ENCODE peak calls at places on chromosomes 6 and 20, in ten cellular contexts. W, P, G, V, T, J, K, S, E and D are unnamed samples.

GRCh38 chr20:21640556-21640955 is 64.9 kb upstream of the PAX1 start:
- DNase-seq in E (peak; percentile 52), P (no peak), W (peak; percentile 24), K (no peak), G (no peak), T (no peak), J (no peak), V (peak; percentile 4), S (no peak), D (no peak)

GRCh38 chr6:70129341-70129740 is 173.5 kb downstream of the COL9A1 start:
- DNase-seq in K (no peak), S (no peak), V (no peak), T (no peak), W (no peak), G (no peak), E (no peak), J (no peak), P (no peak), D (no peak)

GRCh38 chr20:9301129-9302072 is 213.0 kb upstream of the LAMP5 start:
- DNase-seq in T (no peak), K (no peak), V (peak; percentile 6), E (peak; percentile 56), J (no peak), S (no peak), P (no peak), G (peak; percentile 55), W (peak; percentile 75), D (no peak)

GRCh38 chr20:56004611-56005388 is 519 bp downstream of the CBLN4 start:
- DNase-seq in S (no peak), K (no peak), J (no peak), V (no peak), P (no peak), E (no peak), G (no peak), W (no peak), T (no peak), D (no peak)

GRCh38 chr20:54172856-54173652 is 732 bp downstream of the CYP24A1 start:
- DNase-seq in K (no peak), W (peak; percentile 31), G (no peak), T (no peak), J (no peak), P (no peak), V (no peak), E (no peak), S (no peak), D (no peak)

GRCh38 chr6:154487367-154488275 is 22.9 kb downstream of the CNKSR3 start:
- DNase-seq in J (no peak), K (no peak), S (no peak), P (no peak), E (no peak), G (no peak), W (no peak), T (no peak), V (no peak), D (no peak)

GRCh38 chr20:36399147-36399968 is 93.2 kb downstream of the DLGAP4 start:
- DNase-seq in K (no peak), G (no peak), V (peak; percentile 91), W (peak; percentile 63), S (no peak), P (no peak), T (no peak), E (peak; percentile 57), J (no peak), D (no peak)

GRCh38 chr6:42010185-42010872 is 40.0 kb upstream of the TAF8 start:
- DNase-seq in E (no peak), G (no peak), T (no peak), V (no peak), S (no peak), W (no peak), K (no peak), J (no peak), P (no peak), D (no peak)

GRCh38 chr20:62400541-62400940 is 6.5 kb downstream of the CABLES2 start:
- DNase-seq in J (no peak), P (no peak), K (no peak), G (no peak), V (no peak), W (no peak), S (no peak), E (no peak), T (no peak), D (no peak)

GRCh38 chr6:87907521-87907920 is 140.1 kb upstream of the SPACA1 start:
- DNase-seq in E (no peak), S (no peak), K (no peak), J (no peak), G (peak; percentile 48), V (no peak), P (no peak), T (peak; percentile 63), W (peak; percentile 43), D (no peak)

GRCh38 chr6:170459451-170459850 is 93.7 kb downstream of the PSMB1 start:
- DNase-seq in W (peak; percentile 14), V (no peak), K (no peak), P (no peak), G (peak; percentile 57), J (no peak), E (no peak), T (peak; percentile 23), S (peak; percentile 31), D (no peak)

GRCh38 chr6:29547573-29547972 is 12.0 kb downstream of the UBD start:
- DNase-seq in W (no peak), P (no peak), G (no peak), S (no peak), T (no peak), V (no peak), J (no peak), E (no peak), K (no peak), D (no peak)

GRCh38 chr20:1083431-1084080 is 34.8 kb upstream of the PSMF1 start:
- DNase-seq in W (no peak), T (peak; percentile 9), E (no peak), V (no peak), S (no peak), K (no peak), G (no peak), P (no peak), J (no peak), D (no peak)

GRCh38 chr20:44056010-44056698 is 130.8 kb downstream of the JPH2 start:
- DNase-seq in S (peak; percentile 45), T (no peak), G (no peak), V (no peak), P (no peak), W (peak; percentile 34), E (peak; percentile 33), K (no peak), J (no peak), D (no peak)

GRCh38 chr6:136079701-136080565 is 170.2 kb downstream of the MTFR2 start:
- DNase-seq in G (no peak), S (no peak), W (no peak), P (no peak), J (no peak), V (no peak), T (no peak), E (no peak), K (no peak), D (no peak)

GRCh38 chr6:38510205-38510604 is 129.5 kb downstream of the BTBD9 start:
- DNase-seq in S (no peak), W (peak; percentile 66), E (no peak), K (no peak), T (no peak), G (peak; percentile 9), J (no peak), P (no peak), V (no peak), D (no peak)

GRCh38 chr20:3157817-3158216 is 1.8 kb downstream of the FASTKD5 start:
- DNase-seq in K (no peak), V (no peak), W (no peak), P (no peak), T (no peak), S (no peak), G (no peak), J (no peak), E (no peak), D (no peak)
- H3K4me3 ChIP-seq in K (peak overlapping the region; percentile 99), V (peak overlapping the region; percentile 98), W (peak overlapping the region; percentile 90), P (peak overlapping the region; percentile 100), T (peak overlapping the region; percentile 41), S (no peak overlapping the region), G (peak overlapping the region; percentile 43), J (no peak overlapping the region), E (no peak overlapping the region), D (peak overlapping the region; percentile 91)

DNA sequence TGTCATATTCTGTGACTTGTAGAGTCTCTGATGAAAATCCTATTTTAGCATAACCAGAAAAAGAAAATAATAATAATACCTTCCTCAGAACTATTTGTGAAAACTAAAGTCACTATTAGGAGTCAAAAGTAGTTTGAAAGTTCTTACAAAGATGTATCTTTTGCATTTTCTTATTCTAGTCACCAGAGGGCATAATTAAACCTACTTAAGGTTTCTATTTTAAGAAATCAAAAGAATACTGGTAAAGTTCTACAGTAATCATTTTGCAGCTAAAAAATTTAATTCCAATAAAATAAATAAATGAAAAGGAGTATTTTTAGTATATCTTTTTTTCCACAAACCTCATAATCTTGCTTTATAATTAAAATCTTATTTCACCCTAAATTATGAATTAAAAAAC is 28.0 kb upstream of the MCM9 start:
- DNase-seq in V (peak; percentile 7), P (no peak), S (no peak), E (no peak), W (peak; percentile 8), J (no peak), K (no peak), T (no peak), G (peak; percentile 41), D (no peak)
- TF ChIP-seq CTCF in V (no peak), P (peak; percentile 49), S (peak; percentile 21), E (peak; percentile 42), W (no peak), J (no peak), K (no peak), T (no peak), G (peak; percentile 35), D (no peak)

DNA sequence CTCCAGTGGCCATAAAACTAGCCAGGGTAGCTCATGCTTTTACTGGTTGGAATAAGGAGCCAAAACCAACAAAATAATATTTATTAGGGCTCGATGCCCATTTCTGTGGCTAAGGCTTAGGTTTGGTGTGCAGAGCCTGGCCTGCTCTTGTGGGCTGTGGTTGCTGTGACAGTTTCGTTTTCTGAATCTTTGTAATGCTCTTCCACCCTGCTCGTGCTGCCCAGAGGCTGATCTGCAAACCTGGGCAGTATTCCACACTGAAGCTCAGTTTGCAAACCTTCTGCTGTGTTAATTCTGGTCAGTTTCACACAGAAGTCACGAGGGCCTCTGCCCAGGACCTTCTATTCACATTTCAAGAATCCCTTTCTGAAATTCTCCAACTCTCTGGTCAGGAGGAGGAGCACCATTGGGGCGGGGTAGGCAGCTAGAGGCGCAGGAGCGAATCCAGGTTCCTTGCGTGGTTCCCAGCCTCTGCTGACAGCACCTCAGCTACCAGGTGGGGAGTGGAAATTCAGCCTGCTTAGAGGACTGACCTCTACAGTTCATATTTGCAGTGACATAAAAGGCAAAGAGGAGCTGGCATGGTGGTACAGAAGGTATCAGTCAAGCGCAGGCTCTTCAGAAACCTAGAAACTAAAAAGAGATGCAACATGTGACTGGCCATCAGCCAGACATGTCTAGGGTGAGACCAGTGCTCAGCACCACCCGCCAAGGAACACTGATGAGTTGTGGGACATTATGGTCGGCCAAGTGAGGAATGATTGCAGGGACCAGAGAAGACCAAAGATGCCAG is 14.3 kb upstream of the C20orf144 start:
- DNase-seq in W (no peak), T (peak; percentile 34), E (no peak), G (peak; percentile 95), P (peak; percentile 14), V (no peak), J (no peak), S (no peak), K (no peak), D (peak; percentile 40)
- H3K4me3 ChIP-seq in W (no peak overlapping the region), T (no peak overlapping the region), E (no peak overlapping the region), G (peak overlapping the region; percentile 31), P (peak overlapping the region; percentile 5), V (no peak overlapping the region), J (no peak overlapping the region), S (no peak overlapping the region), K (peak overlapping the region; percentile 62), D (no peak overlapping the region)

GRCh38 chr6:5422321-5422915 is 161.1 kb downstream of the FARS2 start:
- DNase-seq in J (no peak), V (peak; percentile 7), K (no peak), P (no peak), T (no peak), W (peak; percentile 58), G (peak; percentile 43), E (peak; percentile 53), S (no peak), D (no peak)
- TF ChIP-seq CTCF in J (no peak), V (peak; percentile 47), K (no peak), P (peak; percentile 55), T (peak; percentile 50), W (peak; percentile 84), G (peak; percentile 70), E (peak; percentile 53), S (peak; percentile 38), D (peak; percentile 48)